ENCODE peak calls at places on chromosome 12, in eight cellular contexts. H is tibial artery; I is uterus; J is CD4-positive, CD25-positive, alpha-beta regulatory T cell; S is Peyer's patch; V is effector memory CD4-positive, alpha-beta T cell; W is heart left ventricle; R is lung. C is an unnamed sample. For H3K4me1 and H3K36me3, the result is how much of the 10 kb centered on the place peaks cover.

GRCh38 chr12:66132408-66132807 is 1.9 kb upstream of the LLPH start:
- DNase-seq in J (no peak), I (no peak), V (no peak), S (no peak), H (no peak), W (peak), R (no peak), C (no peak)

GRCh38 chr12:110249716-110250225 is 31.3 kb upstream of the ATP2A2 start:
- DNase-seq in W (peak), R (no peak), V (no peak), I (no peak), H (no peak), S (peak), J (no peak), C (no peak)

GRCh38 chr12:9361879-9362326 is 153.7 kb upstream of the PZP start:
- DNase-seq in R (no peak), V (no peak), J (no peak), S (no peak), W (no peak), H (no peak), I (no peak), C (no peak)

GRCh38 chr12:27142102-27142721 is 59.8 kb upstream of the C12orf71 start:
- DNase-seq in W (peak), R (peak), S (no peak), J (peak), V (no peak), I (peak), H (peak), C (peak)

GRCh38 chr12:47835831-47836155 is 16.1 kb upstream of the HDAC7 start:
- DNase-seq in V (no peak), J (no peak), S (no peak), H (no peak), W (no peak), I (no peak), R (no peak), C (peak)

GRCh38 chr12:1595026-1595561 is 713 bp upstream of the FBXL14 start:
- DNase-seq in H (no peak), J (no peak), V (no peak), I (no peak), S (no peak), R (no peak), W (no peak), C (peak)

GRCh38 chr12:47977046-47977771 is 13.8 kb downstream of the TMEM106C start:
- DNase-seq in S (no peak), R (no peak), I (no peak), W (no peak), J (no peak), H (no peak), V (no peak), C (no peak)

GRCh38 chr12:68340404-68341270 is 8.5 kb upstream of the MDM1 start:
- DNase-seq in R (no peak), I (no peak), V (no peak), W (no peak), S (no peak), J (no peak), H (no peak), C (no peak)

GRCh38 chr12:122969657-122970056 is 3.4 kb upstream of the ABCB9 start:
- DNase-seq in S (no peak), R (no peak), W (no peak), I (no peak), V (no peak), J (no peak), H (no peak), C (no peak)

GRCh38 chr12:65612440-65612839 is 211.8 kb upstream of the HMGA2 start:
- DNase-seq in H (no peak), J (no peak), S (no peak), W (no peak), V (no peak), R (no peak), I (no peak), C (no peak)

DNA sequence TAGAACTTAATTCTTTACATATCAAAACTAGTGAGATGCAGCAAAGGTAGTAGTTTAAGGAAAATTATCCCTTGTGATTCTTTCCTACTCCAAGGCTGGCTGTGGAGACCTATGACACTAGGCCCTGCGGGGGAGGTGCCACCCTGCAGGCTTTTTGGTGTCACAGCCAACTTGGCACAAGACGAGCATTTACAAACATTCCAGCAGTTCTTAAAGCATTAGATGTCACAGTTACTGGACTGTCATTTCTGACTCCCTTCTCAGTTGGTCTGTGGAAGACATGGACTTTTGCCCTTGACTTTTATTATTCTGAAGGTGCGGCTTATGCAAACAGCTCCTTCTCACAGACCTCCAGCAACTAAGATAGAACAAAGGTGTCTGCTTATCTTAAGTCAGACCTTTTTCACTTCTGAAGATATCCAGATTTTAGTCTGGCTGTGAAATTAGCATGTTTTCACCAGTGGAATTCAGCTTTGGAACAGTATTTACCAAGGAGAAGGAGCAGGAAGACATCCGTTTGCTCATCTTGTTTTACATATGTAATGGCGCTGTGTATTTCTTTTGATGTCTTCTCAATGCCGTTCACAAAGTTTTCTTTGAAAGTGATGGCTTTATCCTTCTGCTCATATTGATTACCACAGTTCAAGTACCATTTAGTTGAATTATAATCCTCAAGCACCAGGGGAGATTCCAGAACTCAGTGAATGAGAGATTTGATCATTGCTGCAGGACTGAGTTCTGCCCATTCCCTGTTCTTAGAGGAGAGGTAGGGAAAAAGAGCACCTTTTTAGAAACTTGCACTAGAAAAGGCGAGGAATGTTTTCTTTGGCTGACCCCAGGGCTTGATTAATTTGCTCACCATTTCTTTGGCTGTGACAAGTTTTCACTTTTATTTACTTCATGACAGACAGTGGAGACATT is 17.9 kb downstream of the SRGAP1 start:
- DNase-seq in R (no peak), J (no peak), S (peak), W (peak), I (no peak), V (no peak), H (no peak), C (no peak)
- H3K4me3 ChIP-seq in R (no peak), J (no peak), S (no peak), W (no peak), I (no peak), V (no peak), H (no peak), C (no peak)

DNA sequence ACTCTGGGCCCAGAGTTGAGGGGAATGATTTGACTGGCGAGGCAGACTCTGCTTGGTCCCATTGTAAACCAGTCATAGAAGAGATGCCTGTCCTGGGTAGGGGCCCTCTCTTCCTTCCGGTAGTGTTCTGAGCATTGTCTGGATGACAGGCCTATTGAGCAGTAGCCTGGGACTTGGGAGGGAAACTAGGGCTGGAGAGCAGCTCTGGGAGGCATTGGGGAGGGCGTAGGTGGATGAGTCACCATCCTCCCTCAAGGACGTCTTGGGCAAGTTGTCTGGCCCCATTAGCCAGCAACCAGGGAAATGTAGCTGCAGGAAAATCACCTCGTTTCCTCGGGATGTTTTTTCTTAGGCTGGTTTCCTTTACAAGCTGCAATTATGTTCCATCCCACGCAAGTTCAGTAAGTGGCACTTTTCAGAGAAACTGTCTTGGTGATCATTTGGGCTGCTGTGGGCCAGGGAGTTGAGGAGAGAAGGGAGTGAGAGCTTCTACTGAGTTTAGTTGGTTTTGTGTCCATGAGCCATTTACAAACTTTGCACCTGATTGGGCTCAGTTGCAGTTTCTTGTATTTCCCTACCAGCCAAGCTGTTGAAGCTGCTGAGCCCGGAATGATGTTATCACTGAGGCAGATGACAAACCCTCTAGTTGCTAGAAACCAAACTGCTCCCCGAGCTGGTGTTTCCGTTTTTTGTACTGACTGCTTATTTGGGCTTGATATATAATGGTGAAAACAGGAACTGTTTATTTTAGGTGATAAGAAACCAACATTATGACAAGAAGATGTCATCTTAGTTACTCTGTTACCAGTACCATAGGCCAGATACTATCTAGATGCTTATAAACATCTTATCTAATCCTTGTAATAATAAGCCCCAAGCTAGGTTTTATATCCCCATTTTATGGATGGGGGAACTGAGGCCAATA is 147.6 kb downstream of the CHST11 start:
- DNase-seq in V (peak), S (no peak), H (peak), I (peak), W (peak), R (peak), J (peak), C (peak)
- H3K4me1 ChIP-seq in V (under half), S (under half), H (under half), I (under half), W (under half), R (under half), J (under half), C (under half)

GRCh38 chr12:117162167-117162539 is 28.1 kb downstream of the FBXO21 start:
- DNase-seq in R (no peak), V (no peak), W (no peak), S (no peak), J (no peak), H (no peak), I (no peak), C (no peak)

GRCh38 chr12:117161460-117162166 is 28.7 kb downstream of the FBXO21 start:
- DNase-seq in R (no peak), H (no peak), V (no peak), I (no peak), J (no peak), W (no peak), S (no peak), C (no peak)

GRCh38 chr12:117158911-117159310 is 31.4 kb downstream of the FBXO21 start:
- DNase-seq in H (no peak), J (no peak), V (no peak), I (no peak), S (no peak), W (no peak), R (no peak), C (no peak)

GRCh38 chr12:117158096-117158495 is 32.2 kb downstream of the FBXO21 start:
- DNase-seq in W (no peak), R (no peak), S (no peak), V (no peak), I (no peak), H (no peak), J (no peak), C (no peak)

GRCh38 chr12:117159674-117160073 is 30.6 kb downstream of the FBXO21 start:
- DNase-seq in W (no peak), J (no peak), R (no peak), I (no peak), V (no peak), H (no peak), S (no peak), C (no peak)
- H3K36me3 ChIP-seq in W (half or more), J (half or more), R (half or more), I (under half), V (half or more), H (half or more), S (under half), C (half or more)

GRCh38 chr12:49539406-49540228 is 787 bp downstream of the KCNH3 start:
- DNase-seq in W (no peak), R (no peak), S (peak), V (no peak), I (no peak), H (no peak), J (no peak), C (no peak)
- H3K4me3 ChIP-seq in W (peak), R (no peak), S (no peak), V (peak), I (peak), H (no peak), J (peak), C (no peak)

GRCh38 chr12:50530532-50530931 is 25.7 kb downstream of the DIP2B start:
- DNase-seq in W (no peak), V (no peak), R (no peak), J (no peak), S (no peak), H (no peak), I (no peak), C (no peak)

GRCh38 chr12:50533971-50534370 is 29.2 kb downstream of the DIP2B start:
- DNase-seq in I (no peak), R (no peak), J (no peak), H (no peak), V (no peak), S (no peak), W (no peak), C (no peak)

GRCh38 chr12:50536831-50537537 is 32.2 kb downstream of the DIP2B start:
- DNase-seq in W (no peak), V (no peak), H (no peak), R (no peak), J (no peak), I (no peak), S (no peak), C (no peak)

GRCh38 chr12:50529345-50529744 is 24.6 kb downstream of the DIP2B start:
- DNase-seq in W (no peak), S (no peak), I (no peak), V (no peak), H (no peak), J (no peak), R (no peak), C (no peak)

DNA sequence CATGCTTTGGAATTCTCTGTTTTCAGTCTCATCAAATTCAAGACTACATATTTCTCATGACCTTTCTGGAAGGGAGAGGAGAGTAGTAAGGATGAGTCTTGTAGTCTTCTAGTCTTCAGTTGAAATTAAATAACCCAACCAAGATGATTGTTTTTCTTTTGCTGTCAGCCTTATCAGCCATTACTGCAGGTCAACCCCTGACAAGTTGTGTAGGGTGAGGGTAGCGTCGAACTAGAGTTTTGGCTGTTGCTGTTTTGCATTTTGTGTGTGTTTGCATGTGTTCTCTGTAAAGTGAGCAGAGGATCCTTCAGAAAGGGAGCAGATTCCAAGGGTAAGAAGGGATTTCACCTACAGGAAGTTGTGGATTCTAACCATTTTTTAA is 28.4 kb downstream of the DIP2B start:
- DNase-seq in I (no peak), S (no peak), J (no peak), H (no peak), R (no peak), W (no peak), V (no peak), C (no peak)
- H3K4me1 ChIP-seq in I (under half), S (under half), J (under half), H (under half), R (under half), W (under half), V (under half), C (under half)

GRCh38 chr12:106049546-106049945 is 89.2 kb downstream of the NUAK1 start:
- DNase-seq in I (no peak), J (no peak), S (no peak), H (no peak), W (no peak), R (no peak), V (no peak), C (no peak)
- H3K36me3 ChIP-seq in I (under half), J (under half), S (under half), H (under half), W (under half), R (under half), V (under half), C (under half)

GRCh38 chr12:102022286-102022685 is 39.5 kb downstream of the WASHC3 start:
- DNase-seq in H (no peak), W (no peak), S (no peak), R (no peak), V (no peak), I (no peak), J (no peak), C (no peak)

GRCh38 chr12:102024765-102025164 is 37.0 kb downstream of the WASHC3 start:
- DNase-seq in J (no peak), R (no peak), I (no peak), W (no peak), S (no peak), V (no peak), H (no peak), C (no peak)

GRCh38 chr12:102023343-102023930 is 38.4 kb downstream of the WASHC3 start:
- DNase-seq in W (no peak), S (no peak), J (no peak), R (no peak), V (no peak), I (no peak), H (peak), C (no peak)

GRCh38 chr12:102029148-102029547 is 32.6 kb downstream of the WASHC3 start:
- DNase-seq in V (no peak), J (no peak), H (no peak), I (no peak), S (no peak), W (no peak), R (no peak), C (no peak)

DNA sequence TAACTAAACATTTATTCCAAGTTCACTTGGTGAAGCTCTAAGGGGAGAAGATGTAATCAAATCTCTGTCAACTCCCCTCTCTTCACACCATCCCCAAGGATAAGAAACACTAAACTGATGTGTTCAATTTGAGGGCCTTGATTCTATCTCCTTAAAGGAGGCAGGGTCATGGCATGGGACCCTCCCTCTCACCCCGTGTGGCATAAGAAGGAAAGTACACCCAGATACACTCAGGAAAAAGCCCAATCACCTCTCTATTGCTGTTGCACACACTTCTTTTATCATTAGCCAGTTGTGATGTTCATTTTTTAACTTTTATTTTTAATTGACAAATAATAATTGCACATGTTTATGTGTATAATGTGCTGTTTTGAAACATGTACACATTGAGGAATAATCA is 35.1 kb downstream of the WASHC3 start:
- DNase-seq in S (no peak), R (no peak), V (no peak), J (no peak), H (no peak), I (no peak), W (no peak), C (peak)
- H3K4me3 ChIP-seq in S (no peak), R (no peak), V (no peak), J (no peak), H (no peak), I (no peak), W (no peak), C (no peak)

DNA sequence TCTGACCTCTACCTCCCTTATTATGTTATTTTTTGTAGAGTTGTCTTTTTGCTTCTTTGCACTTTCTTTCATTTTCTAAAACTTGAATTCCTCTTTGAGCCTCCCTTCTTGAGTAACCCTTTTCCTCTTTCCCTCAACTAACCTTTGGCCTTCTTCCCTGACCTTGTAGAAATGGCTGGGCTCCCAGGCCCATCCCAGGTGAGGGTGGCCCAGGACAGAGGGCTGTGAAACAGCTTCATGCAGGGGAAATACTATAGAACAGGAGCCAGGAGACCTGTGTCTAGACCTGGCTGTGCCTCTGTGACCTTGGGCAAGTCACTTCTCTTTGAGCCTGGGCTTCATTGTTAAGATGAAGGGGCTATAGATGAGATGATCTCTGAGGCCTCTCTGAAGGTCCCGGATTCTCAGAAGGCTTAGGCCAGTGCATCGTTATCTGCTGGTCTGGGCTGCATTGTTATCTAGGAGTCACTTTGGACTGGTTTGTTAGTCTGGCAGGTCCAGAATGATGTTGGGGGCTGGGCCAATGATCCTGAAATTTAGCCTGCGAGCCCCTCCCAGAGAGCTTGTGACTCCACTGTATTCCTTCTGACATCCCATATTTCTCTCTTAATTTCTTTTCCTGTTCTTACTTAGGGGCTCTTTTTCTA is 2.2 kb downstream of the ATN1 start:
- DNase-seq in J (no peak), R (no peak), I (no peak), W (peak), H (no peak), V (no peak), S (no peak), C (no peak)
- H3K4me1 ChIP-seq in J (under half), R (under half), I (under half), W (half or more), H (half or more), V (under half), S (under half), C (under half)

C was measured in OCI-LY7.